ENCODE peak calls at places on chromosomes 5 and 9, in five cellular contexts. H is adrenal gland, J is esophagus muscularis mucosa, T is esophagus squamous epithelium, O is GM12878. P is an unnamed sample. For H3K36me3, the result is how much of the 10 kb centered on the place peaks cover.

GRCh38 chr9:88533951-88534455 is 975 bp upstream of the NXNL2 start:
- DNase-seq in J (no peak), O (no peak), T (no peak), H (peak), P (peak)

GRCh38 chr5:121967187-121967586 is 5.4 kb downstream of the SRFBP1 start:
- DNase-seq in J (no peak), H (no peak), T (no peak), O (no peak), P (no peak)

GRCh38 chr5:123450641-123451421 is 27.6 kb upstream of the CEP120 start:
- DNase-seq in O (no peak), T (no peak), H (peak), J (no peak), P (peak)

GRCh38 chr9:76203373-76203772 is 190.9 kb downstream of the RFK start:
- DNase-seq in H (no peak), J (no peak), T (no peak), O (no peak), P (peak)

GRCh38 chr5:135890867-135891266 is 4.8 kb downstream of the IL9 start:
- DNase-seq in H (no peak), T (no peak), J (no peak), O (peak), P (no peak)

GRCh38 chr5:120228262-120229031 is 235.7 kb upstream of the PRR16 start:
- DNase-seq in H (no peak), O (no peak), J (no peak), T (no peak), P (no peak)

GRCh38 chr9:19618816-19619215 is 170.0 kb downstream of the SLC24A2 start:
- DNase-seq in T (no peak), O (no peak), J (peak), H (no peak), P (no peak)

GRCh38 chr9:124037790-124038189 is 26.2 kb downstream of the LHX2 start:
- DNase-seq in T (no peak), O (no peak), H (no peak), J (no peak), P (no peak)

GRCh38 chr9:971901-972511 is 4.4 kb upstream of the DMRT3 start:
- DNase-seq in O (no peak), T (no peak), J (peak), H (no peak), P (peak)

GRCh38 chr9:73548201-73548600 is 396.5 kb downstream of the ANXA1 start:
- DNase-seq in T (no peak), O (no peak), J (no peak), H (no peak), P (no peak)

GRCh38 chr5:154190652-154191304 is at the start of gene GALNT10:
- DNase-seq in O (no peak), T (no peak), J (no peak), H (peak), P (peak)

GRCh38 chr5:149367249-149367971 is 9.6 kb downstream of the PCYOX1L start:
- DNase-seq in T (no peak), H (peak), O (no peak), J (no peak), P (peak)

GRCh38 chr5:145825751-145826180 is 9.4 kb downstream of the PRELID2 start:
- DNase-seq in O (no peak), J (peak), T (no peak), H (no peak), P (no peak)
- TF ChIP-seq POLR2A in O (no peak), J (no peak), T (no peak), H (no peak), P (no peak)

GRCh38 chr5:639253-639530 is 27.1 kb downstream of the CEP72 start:
- DNase-seq in H (no peak), J (no peak), O (no peak), T (no peak), P (no peak)
- H3K36me3 ChIP-seq in H (under half), J (half or more), O (under half), T (half or more), P (under half)

DNA sequence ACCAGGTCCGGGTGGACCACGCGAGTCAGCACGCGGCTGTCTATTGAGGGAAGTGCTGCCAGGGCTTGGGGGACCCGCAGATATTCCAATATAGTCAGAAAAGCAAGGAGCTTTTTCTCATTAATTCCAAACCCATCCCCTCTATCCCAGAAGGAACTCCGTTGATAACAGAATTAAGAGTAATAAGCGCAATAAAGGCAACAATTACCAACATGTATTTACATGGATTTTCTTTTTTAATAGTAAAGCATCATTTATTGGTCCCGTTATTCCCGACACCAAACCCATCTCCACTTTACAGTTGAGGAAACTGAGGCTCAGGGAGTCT is 7.7 kb downstream of the PHF19 start:
- DNase-seq in O (no peak), H (no peak), T (no peak), J (no peak), P (no peak)
- TF ChIP-seq POLR2A in O (no peak), H (no peak), T (no peak), J (no peak), P (no peak)

DNA sequence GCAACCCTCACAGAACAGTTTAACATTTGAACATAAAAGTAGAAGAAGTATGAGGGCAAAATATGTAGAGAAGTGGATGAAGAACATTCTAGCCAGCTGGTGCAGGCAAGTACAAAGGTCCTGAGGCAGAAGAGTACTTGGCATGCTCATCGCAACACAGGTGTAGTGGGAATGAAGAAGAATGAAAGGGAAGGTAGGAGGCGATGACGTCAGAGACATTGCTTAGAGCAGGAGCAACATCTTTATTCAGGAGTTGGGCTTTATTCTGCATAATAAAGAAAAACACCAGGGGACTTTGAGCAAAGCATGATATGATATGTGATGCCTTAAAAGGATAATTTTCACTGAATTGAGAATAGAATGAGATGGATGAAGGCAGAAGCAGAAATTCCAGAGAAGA is 570.6 kb upstream of the CDH9 start:
- DNase-seq in T (no peak), O (no peak), J (no peak), H (no peak), P (no peak)
- H3K36me3 ChIP-seq in T (under half), O (under half), J (under half), H (under half), P (under half)

DNA sequence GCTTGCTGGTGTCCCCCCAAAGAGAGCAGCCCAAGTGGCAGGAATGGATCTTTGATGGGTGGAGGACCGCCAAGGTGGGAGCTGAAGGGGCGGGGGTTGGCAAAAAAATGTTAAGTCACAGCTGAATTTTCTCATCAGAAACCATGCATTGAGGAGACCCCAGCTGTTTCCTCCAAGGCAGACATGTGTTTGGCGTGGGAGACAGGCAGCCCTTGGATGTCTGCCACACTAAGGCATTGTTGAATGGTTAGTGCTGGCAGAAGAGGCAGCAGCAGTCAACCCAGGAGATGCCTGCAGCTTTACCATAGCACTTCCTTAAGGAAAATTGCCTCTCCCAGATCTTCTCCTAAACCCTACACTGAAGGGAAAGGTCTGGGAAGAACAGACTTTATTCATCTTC is 394.9 kb upstream of the CD180 start:
- DNase-seq in T (no peak), J (no peak), O (no peak), H (no peak), P (no peak)
- TF ChIP-seq POLR2A in T (no peak), J (no peak), O (no peak), H (no peak), P (no peak)

DNA sequence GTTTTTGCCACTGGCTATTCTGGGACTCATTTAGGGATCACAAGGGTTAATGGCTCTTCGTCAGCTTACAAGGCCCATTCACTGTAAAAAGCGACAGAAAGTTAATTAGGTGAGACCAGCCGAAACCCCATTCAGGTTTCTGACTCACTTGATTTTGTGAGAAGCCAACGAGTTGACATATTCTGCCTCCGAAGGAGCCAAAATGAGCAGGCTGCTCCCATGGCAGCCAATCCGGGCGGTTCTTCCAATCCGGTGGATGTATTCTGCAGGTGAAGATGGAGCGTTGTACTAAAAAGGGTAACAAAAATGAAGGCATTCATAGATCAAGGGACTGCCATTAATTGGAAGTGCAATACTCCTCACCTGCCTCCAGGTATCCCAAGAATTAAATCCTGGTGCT is 39.7 kb downstream of the DDX31 start:
- DNase-seq in H (no peak), O (no peak), J (no peak), T (no peak), P (no peak)
- H3K36me3 ChIP-seq in H (under half), O (under half), J (half or more), T (half or more), P (under half)

DNA sequence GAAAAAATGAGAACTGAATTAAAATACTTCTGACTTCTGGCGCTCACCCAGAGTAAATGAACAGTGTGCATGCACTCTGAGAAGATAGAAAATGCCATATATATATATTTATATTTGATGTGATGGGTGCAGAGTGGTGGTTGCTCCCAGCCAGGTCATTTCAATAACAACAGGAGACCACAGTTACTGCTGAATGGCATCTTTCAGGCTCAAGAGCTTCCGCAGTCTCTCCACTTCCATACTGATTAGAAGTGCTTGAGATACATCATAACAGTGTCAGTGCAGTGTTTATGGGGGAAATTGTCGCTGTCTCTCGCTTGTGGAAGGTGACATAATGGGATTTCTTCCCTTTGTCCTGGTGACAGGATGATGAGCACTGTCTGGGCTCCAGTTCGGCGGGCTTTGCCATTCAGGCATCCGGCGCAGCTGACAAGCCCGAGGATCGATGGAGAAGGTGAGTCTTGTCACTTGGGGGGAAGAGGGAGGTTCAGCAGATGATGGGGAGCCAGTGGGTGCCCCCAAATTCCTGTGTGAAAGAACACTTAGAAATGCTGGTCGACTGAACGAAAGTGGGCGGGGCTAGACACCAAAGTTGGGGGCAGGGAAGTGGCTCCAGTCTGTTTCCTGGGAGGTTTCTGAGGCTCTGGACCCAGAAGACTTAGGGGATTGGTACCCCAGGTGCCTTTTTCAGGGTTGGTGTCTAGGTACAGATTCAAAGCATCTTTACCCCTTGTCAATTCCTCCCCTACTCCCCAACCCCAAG is 278.4 kb downstream of the ZSWIM6 start:
- DNase-seq in T (no peak), J (no peak), H (no peak), O (no peak), P (no peak)
- TF ChIP-seq POLR2A in T (no peak), J (no peak), H (no peak), O (no peak), P (no peak)

DNA sequence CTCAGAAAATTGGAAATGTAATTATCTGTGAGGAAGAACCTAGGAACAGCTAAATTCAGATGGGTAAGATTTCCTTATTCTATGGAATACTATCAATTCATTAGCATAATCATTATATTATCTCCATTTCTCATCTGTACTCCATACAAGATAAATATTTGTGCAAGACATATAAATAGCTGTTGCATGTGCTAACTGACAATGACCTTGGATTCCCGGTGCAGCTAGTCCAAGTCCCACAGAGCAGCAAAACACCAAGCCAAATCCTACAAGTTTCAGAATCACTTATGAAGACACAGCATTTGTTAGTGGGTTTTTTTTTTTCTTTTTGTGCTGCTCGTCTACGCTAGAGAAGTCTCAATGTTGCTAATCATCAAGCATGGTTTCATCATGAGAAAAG is 64.8 kb downstream of the NUDT12 start:
- DNase-seq in H (peak), J (no peak), O (no peak), T (no peak), P (no peak)
- H3K36me3 ChIP-seq in H (under half), J (under half), O (under half), T (under half), P (under half)

DNA sequence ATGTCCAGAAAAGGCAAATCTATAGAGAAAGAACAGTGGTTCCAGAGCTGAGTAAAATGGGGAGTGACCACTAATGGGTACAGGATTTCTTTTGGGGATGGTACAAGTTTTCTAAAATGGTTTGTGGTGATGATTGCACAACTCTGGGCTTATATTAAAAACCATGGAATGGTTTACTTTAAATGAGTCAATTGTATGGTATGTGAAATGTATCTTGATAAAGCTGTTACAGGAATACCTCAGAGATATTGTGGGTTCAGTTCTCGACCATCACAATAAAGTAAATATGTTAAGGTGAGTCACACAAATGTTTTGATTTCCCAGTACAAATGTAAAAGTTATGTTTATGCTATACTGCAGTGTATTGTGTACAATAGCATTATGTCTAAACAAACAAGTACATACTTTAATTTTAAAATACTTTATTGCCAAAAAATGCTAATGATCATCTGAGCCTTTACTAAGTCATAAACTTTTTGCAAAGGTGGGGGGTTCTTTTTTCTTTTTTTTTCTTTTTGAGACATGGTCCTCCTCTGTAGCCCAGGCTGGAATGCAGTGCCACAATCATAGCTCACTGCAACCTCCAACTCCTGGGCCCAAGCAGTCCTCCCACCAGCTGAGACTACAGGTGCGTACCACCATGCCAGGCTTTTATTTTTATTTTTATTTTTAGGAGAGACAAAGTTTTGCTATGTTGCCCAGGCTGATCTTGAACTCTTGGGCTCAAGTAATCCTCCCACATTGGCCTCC is 65.9 kb downstream of the SHOC1 start:
- DNase-seq in J (no peak), O (no peak), T (no peak), H (no peak), P (no peak)
- TF ChIP-seq POLR2A in J (no peak), O (no peak), T (no peak), H (no peak), P (no peak)

DNA sequence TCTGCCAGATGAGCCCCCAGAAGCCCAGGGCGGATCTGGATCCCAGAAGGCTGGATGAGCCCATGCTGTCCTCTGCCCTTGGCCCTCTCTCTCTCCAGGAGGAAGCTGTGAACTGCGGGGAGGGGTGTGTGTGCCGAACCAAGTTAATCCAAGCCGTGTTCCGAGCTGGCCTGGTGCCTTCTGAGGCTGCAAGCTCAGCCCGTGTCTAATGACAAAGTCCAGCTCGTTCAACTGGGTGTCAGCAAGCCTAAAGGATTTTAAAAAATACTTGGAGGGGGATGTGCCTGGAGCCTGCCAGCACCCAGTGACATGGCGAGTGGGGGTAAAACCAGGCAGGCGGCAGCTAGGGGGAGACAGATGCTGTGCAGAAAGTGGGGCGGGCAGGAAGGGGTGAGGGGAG is 8.0 kb downstream of the STC2 start:
- DNase-seq in O (no peak), J (no peak), T (no peak), H (no peak), P (peak)
- H3K36me3 ChIP-seq in O (under half), J (under half), T (under half), H (under half), P (under half)

P was measured in body of pancreas.